ENCODE peak calls at places on chromosomes 12 and 14, in five cellular contexts. N is uterus; X is endodermal cell; Y is activated CD4-positive, alpha-beta T cell treated with anti-CD3 and anti-CD28 coated beads for 24 hours; A is Calu3. D is an unnamed sample.

GRCh38 chr12:14273911-14274306 is 91.6 kb upstream of the ATF7IP start:
- DNase-seq in A (no peak), Y (no peak), X (no peak), N (no peak), D (no peak)

GRCh38 chr14:37594916-37595808 is at the start of the genes FOXA1 and TTC6:
- DNase-seq in N (no peak), Y (no peak), X (peak; percentile 84), A (peak; percentile 81), D (peak; percentile 65)

GRCh38 chr12:6226701-6227096 is 26.5 kb downstream of the CD9 start:
- DNase-seq in Y (no peak), N (peak; percentile 73), X (no peak), A (no peak), D (no peak)

GRCh38 chr12:122096591-122097149 is 18.1 kb downstream of the MLXIP start:
- DNase-seq in Y (no peak), N (no peak), A (no peak), X (no peak), D (no peak)

GRCh38 chr12:59077153-59077930 is 157.0 kb upstream of the LRIG3 start:
- DNase-seq in A (no peak), X (peak; percentile 56), Y (no peak), N (no peak), D (no peak)

GRCh38 chr12:108850854-108851573 is 6.4 kb downstream of the SSH1 start:
- DNase-seq in A (no peak), Y (no peak), N (peak; percentile 62), X (no peak), D (no peak)

GRCh38 chr14:20429801-20430669 is 5.9 kb downstream of the KLHL33 start:
- DNase-seq in N (no peak), Y (no peak), A (no peak), X (no peak), D (no peak)

GRCh38 chr12:124776126-124776513 is 87.5 kb downstream of the SCARB1 start:
- DNase-seq in N (no peak), Y (no peak), A (no peak), X (no peak), D (no peak)

GRCh38 chr12:55743967-55744931 is 1.3 kb downstream of the GDF11 start:
- DNase-seq in N (no peak), Y (peak; percentile 18), X (peak; percentile 78), A (no peak), D (peak; percentile 59)

GRCh38 chr12:101792046-101792931 is 38.5 kb downstream of the GNPTAB start:
- DNase-seq in X (no peak), A (no peak), N (no peak), Y (no peak), D (peak; percentile 70)

GRCh38 chr12:126558810-126559209 is 1493.6 kb downstream of the AACS start:
- DNase-seq in X (no peak), N (no peak), Y (no peak), A (no peak), D (no peak)

D was measured in islet precursor cell.